ENCODE peak calls at places on chromosomes 4 and X, in ten cellular contexts. One of them, this sample, is unnamed.

GRCh38 chr4:163895369-163896005 is 401.0 kb downstream of the TMA16 start:
- DNase-seq in GM12865: peak; percentile 6
- DNase-seq in fibroblast of mammary gland: no peak
- DNase-seq in retinal pigment epithelial cell: no peak
- DNase-seq in tibial artery: no peak
- DNase-seq in Calu3: no peak
- DNase-seq in fibroblast of the aortic adventitia: no peak
- DNase-seq in right lobe of liver: no peak
- DNase-seq in right atrium auricular region: no peak
- DNase-seq in heart right ventricle: no peak
- DNase-seq in this sample: no peak

GRCh38 chr4:72112514-72113156 is 80.8 kb downstream of the NPFFR2 start:
- DNase-seq in GM12865: peak; percentile 77
- DNase-seq in fibroblast of mammary gland: peak; percentile 91
- DNase-seq in retinal pigment epithelial cell: peak; percentile 63
- DNase-seq in tibial artery: no peak
- DNase-seq in Calu3: peak; percentile 49
- DNase-seq in fibroblast of the aortic adventitia: peak; percentile 17
- DNase-seq in right lobe of liver: no peak
- DNase-seq in right atrium auricular region: no peak
- DNase-seq in heart right ventricle: no peak
- DNase-seq in this sample: peak; percentile 41

GRCh38 chr4:22515888-22516541 is at the start of gene ADGRA3:
- DNase-seq in GM12865: peak; percentile 77
- DNase-seq in fibroblast of mammary gland: peak; percentile 41
- DNase-seq in retinal pigment epithelial cell: no peak
- DNase-seq in tibial artery: peak; percentile 87
- DNase-seq in Calu3: peak; percentile 73
- DNase-seq in fibroblast of the aortic adventitia: peak; percentile 47
- DNase-seq in right lobe of liver: peak; percentile 88
- DNase-seq in right atrium auricular region: peak; percentile 60
- DNase-seq in heart right ventricle: peak; percentile 71
- DNase-seq in this sample: peak; percentile 80

GRCh38 chr4:127622923-127623754 is 9.6 kb upstream of the INTU start:
- DNase-seq in GM12865: no peak
- DNase-seq in fibroblast of mammary gland: peak; percentile 30
- DNase-seq in retinal pigment epithelial cell: no peak
- DNase-seq in tibial artery: no peak
- DNase-seq in Calu3: no peak
- DNase-seq in fibroblast of the aortic adventitia: peak; percentile 2
- DNase-seq in right lobe of liver: peak; percentile 57
- DNase-seq in right atrium auricular region: no peak
- DNase-seq in heart right ventricle: no peak
- DNase-seq in this sample: peak; percentile 23

GRCh38 chr4:83340692-83341343 is 6.2 kb upstream of the HPSE start:
- DNase-seq in GM12865: peak; percentile 37
- DNase-seq in fibroblast of mammary gland: no peak
- DNase-seq in retinal pigment epithelial cell: no peak
- DNase-seq in tibial artery: no peak
- DNase-seq in Calu3: no peak
- DNase-seq in fibroblast of the aortic adventitia: no peak
- DNase-seq in right lobe of liver: no peak
- DNase-seq in right atrium auricular region: no peak
- DNase-seq in heart right ventricle: no peak
- DNase-seq in this sample: no peak

GRCh38 chrX:58025979-58026378 is 115.7 kb upstream of the ZXDA start:
- DNase-seq in GM12865: peak; percentile 29
- DNase-seq in fibroblast of mammary gland: peak; percentile 40
- DNase-seq in retinal pigment epithelial cell: no peak
- DNase-seq in tibial artery: no peak
- DNase-seq in Calu3: peak; percentile 4
- DNase-seq in fibroblast of the aortic adventitia: peak; percentile 27
- DNase-seq in right lobe of liver: no peak
- DNase-seq in right atrium auricular region: no peak
- DNase-seq in heart right ventricle: peak; percentile 8
- DNase-seq in this sample: peak; percentile 1

GRCh38 chrX:98141466-98141865 is 1257.8 kb downstream of the RPA4 start:
- DNase-seq in GM12865: no peak
- DNase-seq in fibroblast of mammary gland: no peak
- DNase-seq in retinal pigment epithelial cell: no peak
- DNase-seq in tibial artery: no peak
- DNase-seq in Calu3: no peak
- DNase-seq in fibroblast of the aortic adventitia: no peak
- DNase-seq in right lobe of liver: no peak
- DNase-seq in right atrium auricular region: no peak
- DNase-seq in heart right ventricle: no peak
- DNase-seq in this sample: no peak

GRCh38 chr4:153934689-153935017 is 145.8 kb upstream of the SFRP2 start:
- DNase-seq in GM12865: no peak
- DNase-seq in fibroblast of mammary gland: peak; percentile 54
- DNase-seq in retinal pigment epithelial cell: no peak
- DNase-seq in tibial artery: no peak
- DNase-seq in Calu3: no peak
- DNase-seq in fibroblast of the aortic adventitia: no peak
- DNase-seq in right lobe of liver: no peak
- DNase-seq in right atrium auricular region: no peak
- DNase-seq in heart right ventricle: no peak
- DNase-seq in this sample: no peak

GRCh38 chrX:38403834-38404233 is 51.4 kb downstream of the OTC start:
- DNase-seq in GM12865: no peak
- DNase-seq in fibroblast of mammary gland: no peak
- DNase-seq in retinal pigment epithelial cell: no peak
- DNase-seq in tibial artery: no peak
- DNase-seq in Calu3: no peak
- DNase-seq in fibroblast of the aortic adventitia: no peak
- DNase-seq in right lobe of liver: no peak
- DNase-seq in right atrium auricular region: no peak
- DNase-seq in heart right ventricle: no peak
- DNase-seq in this sample: no peak

GRCh38 chrX:143994206-143994605 is 110.3 kb downstream of the UBE2NL start:
- DNase-seq in GM12865: no peak
- DNase-seq in fibroblast of mammary gland: peak; percentile 6
- DNase-seq in retinal pigment epithelial cell: no peak
- DNase-seq in tibial artery: no peak
- DNase-seq in Calu3: no peak
- DNase-seq in fibroblast of the aortic adventitia: no peak
- DNase-seq in right lobe of liver: no peak
- DNase-seq in right atrium auricular region: no peak
- DNase-seq in heart right ventricle: no peak
- DNase-seq in this sample: no peak

GRCh38 chr4:10781805-10782204 is 97.2 kb upstream of the CLNK start:
- DNase-seq in GM12865: peak; percentile 47
- DNase-seq in fibroblast of mammary gland: no peak
- DNase-seq in retinal pigment epithelial cell: no peak
- DNase-seq in tibial artery: no peak
- DNase-seq in Calu3: no peak
- DNase-seq in fibroblast of the aortic adventitia: no peak
- DNase-seq in right lobe of liver: no peak
- DNase-seq in right atrium auricular region: no peak
- DNase-seq in heart right ventricle: no peak
- DNase-seq in this sample: peak; percentile 19

DNA sequence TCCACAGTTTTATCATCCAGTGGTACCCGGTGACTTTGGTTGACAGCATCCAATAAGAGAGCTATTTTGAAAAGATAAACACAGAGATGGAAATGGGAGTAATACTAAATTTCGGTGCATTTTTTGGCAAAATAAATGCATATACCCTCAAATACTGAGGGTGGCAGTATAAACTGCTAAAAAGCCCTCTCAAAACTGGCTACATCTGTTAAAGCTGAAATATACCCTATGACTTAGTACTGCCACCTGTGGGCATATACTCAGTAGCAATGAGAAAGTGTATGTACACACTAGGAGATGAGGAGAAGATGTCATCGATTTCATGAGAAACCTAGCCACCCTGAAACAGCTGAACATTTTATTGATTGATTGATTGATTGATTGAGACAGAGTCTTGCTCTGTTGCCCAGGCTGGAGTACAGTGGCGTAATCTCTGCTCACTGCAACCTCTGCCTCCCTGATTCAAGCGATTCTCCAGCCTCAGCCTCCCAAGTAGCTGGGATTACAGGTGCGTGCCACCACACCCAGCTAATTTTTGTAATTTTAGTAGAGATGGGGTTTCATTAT is 12.2 kb upstream of the TMEM128 start:
- DNase-seq in GM12865: peak; percentile 63
- DNase-seq in fibroblast of mammary gland: peak; percentile 65
- DNase-seq in retinal pigment epithelial cell: no peak
- DNase-seq in tibial artery: no peak
- DNase-seq in Calu3: no peak
- DNase-seq in fibroblast of the aortic adventitia: peak; percentile 74
- DNase-seq in right lobe of liver: no peak
- DNase-seq in right atrium auricular region: no peak
- DNase-seq in heart right ventricle: no peak
- DNase-seq in this sample: peak; percentile 36
- TF ChIP-seq CTCF in GM12865: peak; percentile 22
- TF ChIP-seq CTCF in fibroblast of mammary gland: peak; percentile 49
- TF ChIP-seq CTCF in retinal pigment epithelial cell: peak; percentile 48
- TF ChIP-seq CTCF in tibial artery: no peak
- TF ChIP-seq CTCF in Calu3: no peak
- TF ChIP-seq CTCF in fibroblast of the aortic adventitia: peak; percentile 50
- TF ChIP-seq CTCF in right lobe of liver: peak; percentile 53
- TF ChIP-seq CTCF in right atrium auricular region: no peak
- TF ChIP-seq CTCF in heart right ventricle: peak; percentile 20
- TF ChIP-seq CTCF in this sample: no peak

DNA sequence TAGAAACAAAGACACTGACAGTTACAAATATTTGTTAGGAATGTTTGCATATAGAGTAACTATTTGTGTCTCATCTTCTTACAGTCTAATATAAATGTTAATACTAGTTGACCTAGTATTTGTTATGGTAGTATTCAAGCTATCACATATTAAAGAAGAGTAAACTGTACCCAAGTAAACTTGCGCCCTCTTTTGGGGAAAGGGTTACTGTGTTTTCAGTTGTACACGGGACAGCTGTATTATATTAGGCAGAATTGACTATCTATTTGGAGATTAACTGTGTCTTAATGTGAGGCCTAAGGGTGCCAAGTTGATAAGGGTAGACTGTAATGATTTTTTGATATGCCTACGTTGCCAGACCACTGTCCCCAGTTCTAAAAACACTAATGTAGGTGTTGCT is 172.9 kb upstream of the CXCL13 start:
- DNase-seq in GM12865: peak; percentile 3
- DNase-seq in fibroblast of mammary gland: no peak
- DNase-seq in retinal pigment epithelial cell: no peak
- DNase-seq in tibial artery: no peak
- DNase-seq in Calu3: no peak
- DNase-seq in fibroblast of the aortic adventitia: no peak
- DNase-seq in right lobe of liver: no peak
- DNase-seq in right atrium auricular region: no peak
- DNase-seq in heart right ventricle: no peak
- DNase-seq in this sample: no peak
- TF ChIP-seq CTCF in GM12865: peak; percentile 6
- TF ChIP-seq CTCF in fibroblast of mammary gland: peak; percentile 26
- TF ChIP-seq CTCF in retinal pigment epithelial cell: no peak
- TF ChIP-seq CTCF in tibial artery: no peak
- TF ChIP-seq CTCF in Calu3: no peak
- TF ChIP-seq CTCF in fibroblast of the aortic adventitia: peak; percentile 13
- TF ChIP-seq CTCF in right lobe of liver: peak; percentile 21
- TF ChIP-seq CTCF in right atrium auricular region: no peak
- TF ChIP-seq CTCF in heart right ventricle: no peak
- TF ChIP-seq CTCF in this sample: no peak

DNA sequence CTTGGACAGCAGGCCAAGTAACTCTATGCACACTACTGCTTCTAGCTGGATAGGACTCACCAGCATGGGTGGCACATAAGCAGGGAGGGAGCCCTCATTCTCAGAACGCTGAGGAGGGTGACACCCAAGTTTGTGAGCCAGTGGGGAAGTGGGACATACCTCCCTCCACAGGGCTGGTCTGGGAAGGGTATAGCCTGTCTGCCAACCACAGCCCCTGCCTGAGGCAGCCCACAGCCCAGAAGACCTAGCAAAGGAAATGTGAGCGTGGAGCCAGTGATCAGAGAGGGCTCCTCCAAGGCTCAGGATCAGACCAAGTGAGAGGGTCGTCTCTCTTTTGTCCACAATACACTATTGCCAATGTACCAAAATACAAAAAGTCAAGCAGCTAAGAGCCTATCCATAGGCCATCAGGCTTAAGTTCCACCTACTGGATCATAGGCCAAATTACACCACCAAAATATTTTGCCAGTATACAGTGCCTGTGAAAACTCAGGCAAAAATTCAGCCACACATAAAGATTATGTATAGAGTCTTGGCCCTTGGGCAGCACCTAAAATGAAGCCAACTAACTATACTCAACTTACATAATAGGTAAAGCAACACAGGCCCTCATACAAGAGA is 1203.1 kb downstream of the PCDH18 start:
- DNase-seq in GM12865: no peak
- DNase-seq in fibroblast of mammary gland: no peak
- DNase-seq in retinal pigment epithelial cell: no peak
- DNase-seq in tibial artery: no peak
- DNase-seq in Calu3: no peak
- DNase-seq in fibroblast of the aortic adventitia: no peak
- DNase-seq in right lobe of liver: no peak
- DNase-seq in right atrium auricular region: no peak
- DNase-seq in heart right ventricle: no peak
- DNase-seq in this sample: no peak
- TF ChIP-seq CTCF in GM12865: no peak
- TF ChIP-seq CTCF in fibroblast of mammary gland: no peak
- TF ChIP-seq CTCF in retinal pigment epithelial cell: peak; percentile 58
- TF ChIP-seq CTCF in tibial artery: no peak
- TF ChIP-seq CTCF in Calu3: no peak
- TF ChIP-seq CTCF in fibroblast of the aortic adventitia: no peak
- TF ChIP-seq CTCF in right lobe of liver: no peak
- TF ChIP-seq CTCF in right atrium auricular region: no peak
- TF ChIP-seq CTCF in heart right ventricle: no peak
- TF ChIP-seq CTCF in this sample: no peak

DNA sequence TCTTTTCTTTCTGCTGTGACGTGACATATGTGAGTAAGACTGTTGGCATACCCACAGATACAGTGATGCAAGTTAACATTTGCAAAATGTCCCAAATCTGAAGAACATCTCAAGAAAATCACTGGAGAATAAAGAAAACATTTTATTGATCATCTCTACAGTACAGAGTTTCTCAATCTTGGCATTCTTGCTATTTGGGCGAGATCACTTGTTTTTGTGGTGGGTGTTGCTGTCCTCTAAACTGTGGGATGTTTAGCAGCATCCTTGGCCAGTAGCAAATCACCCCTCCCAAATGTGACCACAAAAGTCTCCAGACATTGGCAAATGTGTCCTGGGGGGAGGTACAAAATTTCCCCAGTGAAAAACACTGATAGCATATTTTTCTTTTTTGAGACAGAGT is 28.8 kb downstream of the AMELX start:
- DNase-seq in GM12865: no peak
- DNase-seq in fibroblast of mammary gland: peak; percentile 59
- DNase-seq in retinal pigment epithelial cell: no peak
- DNase-seq in tibial artery: no peak
- DNase-seq in Calu3: no peak
- DNase-seq in fibroblast of the aortic adventitia: peak; percentile 27
- DNase-seq in right lobe of liver: no peak
- DNase-seq in right atrium auricular region: no peak
- DNase-seq in heart right ventricle: no peak
- DNase-seq in this sample: no peak
- TF ChIP-seq CTCF in GM12865: no peak
- TF ChIP-seq CTCF in fibroblast of mammary gland: no peak
- TF ChIP-seq CTCF in retinal pigment epithelial cell: no peak
- TF ChIP-seq CTCF in tibial artery: no peak
- TF ChIP-seq CTCF in Calu3: no peak
- TF ChIP-seq CTCF in fibroblast of the aortic adventitia: no peak
- TF ChIP-seq CTCF in right lobe of liver: no peak
- TF ChIP-seq CTCF in right atrium auricular region: no peak
- TF ChIP-seq CTCF in heart right ventricle: no peak
- TF ChIP-seq CTCF in this sample: no peak

GRCh38 chr4:2043396-2044118 is 15.6 kb upstream of the NAT8L start:
- DNase-seq in GM12865: no peak
- DNase-seq in fibroblast of mammary gland: no peak
- DNase-seq in retinal pigment epithelial cell: no peak
- DNase-seq in tibial artery: no peak
- DNase-seq in Calu3: no peak
- DNase-seq in fibroblast of the aortic adventitia: no peak
- DNase-seq in right lobe of liver: peak; percentile 3
- DNase-seq in right atrium auricular region: no peak
- DNase-seq in heart right ventricle: no peak
- DNase-seq in this sample: peak; percentile 29
- TF ChIP-seq CTCF in GM12865: no peak
- TF ChIP-seq CTCF in fibroblast of mammary gland: no peak
- TF ChIP-seq CTCF in retinal pigment epithelial cell: no peak
- TF ChIP-seq CTCF in tibial artery: no peak
- TF ChIP-seq CTCF in Calu3: no peak
- TF ChIP-seq CTCF in fibroblast of the aortic adventitia: no peak
- TF ChIP-seq CTCF in right lobe of liver: no peak
- TF ChIP-seq CTCF in right atrium auricular region: no peak
- TF ChIP-seq CTCF in heart right ventricle: no peak
- TF ChIP-seq CTCF in this sample: no peak